ENCODE peak calls at places on chromosomes 3 and 15, in eight cellular contexts. H, V, I, X, Z, N, U and F are unnamed samples.
A peak's percentile ranks its signal among the peaks of the same experiment; 100 is the strongest.

GRCh38 chr3:184656991-184657669 is 54.7 kb downstream of the MAGEF1 start:
- DNase-seq in H (no peak), V (no peak), I (peak; percentile 84), X (no peak), Z (no peak), N (no peak), U (no peak), F (no peak)

GRCh38 chr15:56739964-56740640 is 6.8 kb upstream of the ZNF280D start:
- DNase-seq in H (no peak), V (no peak), I (peak; percentile 46), X (no peak), Z (no peak), N (peak; percentile 12), U (no peak), F (no peak)

GRCh38 chr3:12679468-12679867 is 15.6 kb upstream of the RAF1 start:
- DNase-seq in H (no peak), V (no peak), I (peak; percentile 34), X (no peak), Z (no peak), N (no peak), U (no peak), F (no peak)

GRCh38 chr15:41940441-41940857 is 31.9 kb downstream of the EHD4 start:
- DNase-seq in H (no peak), V (no peak), I (peak; percentile 97), X (peak; percentile 76), Z (no peak), N (no peak), U (no peak), F (no peak)

GRCh38 chr3:108546249-108546648 is 35.9 kb upstream of the MYH15 start:
- DNase-seq in H (no peak), V (no peak), I (no peak), X (peak; percentile 26), Z (no peak), N (no peak), U (no peak), F (no peak)

GRCh38 chr3:136044980-136045745 is 79.6 kb downstream of the PPP2R3A start:
- DNase-seq in H (no peak), V (no peak), I (no peak), X (no peak), Z (no peak), N (no peak), U (peak; percentile 1), F (no peak)

GRCh38 chr3:177320765-177321247 is 123.5 kb upstream of the TBL1XR1 start:
- DNase-seq in H (no peak), V (no peak), I (no peak), X (peak; percentile 67), Z (no peak), N (no peak), U (no peak), F (no peak)

GRCh38 chr3:4174760-4175159 is 128.4 kb upstream of the SETMAR start:
- DNase-seq in H (no peak), V (no peak), I (no peak), X (no peak), Z (no peak), N (no peak), U (no peak), F (no peak)

GRCh38 chr15:56929389-56929788 is 10.9 kb downstream of the TCF12 start:
- DNase-seq in H (no peak), V (no peak), I (peak; percentile 37), X (peak; percentile 37), Z (no peak), N (no peak), U (no peak), F (no peak)

GRCh38 chr3:152858170-152858800 is 23.4 kb downstream of the P2RY1 start:
- DNase-seq in H (no peak), V (no peak), I (no peak), X (no peak), Z (no peak), N (no peak), U (no peak), F (no peak)

GRCh38 chr3:186180891-186181471 is 72.1 kb upstream of the ETV5 start:
- DNase-seq in H (no peak), V (no peak), I (peak; percentile 49), X (no peak), Z (no peak), N (no peak), U (no peak), F (no peak)

GRCh38 chr3:12994607-12995388 is 78.4 kb downstream of the IQSEC1 start:
- DNase-seq in H (peak; percentile 95), V (peak; percentile 74), I (peak; percentile 83), X (peak; percentile 62), Z (peak; percentile 90), N (peak; percentile 94), U (peak; percentile 80), F (peak; percentile 56)

GRCh38 chr15:45450468-45450867 is 72.1 kb downstream of the SLC30A4 start:
- DNase-seq in H (no peak), V (no peak), I (no peak), X (no peak), Z (no peak), N (no peak), U (no peak), F (no peak)

GRCh38 chr3:197555281-197556261 is at the start of gene BDH1:
- DNase-seq in H (peak; percentile 42), V (peak; percentile 87), I (peak; percentile 58), X (no peak), Z (no peak), N (peak; percentile 11), U (peak; percentile 56), F (no peak)

GRCh38 chr3:44104668-44105321 is 136.9 kb upstream of the TOPAZ1 start:
- DNase-seq in H (no peak), V (no peak), I (peak; percentile 93), X (peak; percentile 45), Z (no peak), N (no peak), U (no peak), F (no peak)

GRCh38 chr15:51874751-51875644 is 45.5 kb downstream of the TMOD3 start:
- DNase-seq in H (no peak), V (no peak), I (peak; percentile 97), X (peak; percentile 97), Z (no peak), N (no peak), U (no peak), F (peak; percentile 94)

GRCh38 chr3:107117922-107118576 is 259.2 kb upstream of the CCDC54 start:
- DNase-seq in H (peak; percentile 60), V (peak; percentile 11), I (peak; percentile 67), X (peak; percentile 91), Z (peak; percentile 44), N (peak; percentile 58), U (no peak), F (peak; percentile 36)

GRCh38 chr3:185207931-185208746 is 45.7 kb downstream of the EHHADH start:
- DNase-seq in H (no peak), V (no peak), I (peak; percentile 55), X (peak; percentile 30), Z (no peak), N (no peak), U (no peak), F (no peak)

GRCh38 chr3:158909870-158910269 is 108.0 kb downstream of the MFSD1 start:
- DNase-seq in H (no peak), V (no peak), I (peak; percentile 20), X (no peak), Z (no peak), N (no peak), U (no peak), F (no peak)

GRCh38 chr15:80727196-80727595 is 32.1 kb downstream of the ABHD17C start:
- DNase-seq in H (no peak), V (no peak), I (no peak), X (no peak), Z (no peak), N (no peak), U (no peak), F (no peak)

GRCh38 chr3:55307622-55308021 is 179.5 kb downstream of the WNT5A start:
- DNase-seq in H (no peak), V (no peak), I (no peak), X (no peak), Z (no peak), N (no peak), U (no peak), F (no peak)

GRCh38 chr3:57221883-57222282 is 5.6 kb upstream of the APPL1 start:
- DNase-seq in H (no peak), V (peak; percentile 21), I (peak; percentile 13), X (peak; percentile 64), Z (no peak), N (no peak), U (no peak), F (peak; percentile 29)

GRCh38 chr3:196988241-196989029 is 19.8 kb upstream of the PIGZ start:
- DNase-seq in H (no peak), V (peak; percentile 28), I (peak; percentile 53), X (no peak), Z (no peak), N (no peak), U (no peak), F (no peak)

GRCh38 chr15:82653483-82653882 is 6.3 kb upstream of the CPEB1 start:
- DNase-seq in H (no peak), V (no peak), I (no peak), X (no peak), Z (no peak), N (no peak), U (no peak), F (no peak)

GRCh38 chr15:39925112-39925830 is 5.2 kb upstream of the GPR176 start:
- DNase-seq in H (no peak), V (no peak), I (peak; percentile 75), X (peak; percentile 37), Z (no peak), N (no peak), U (no peak), F (no peak)

GRCh38 chr3:107942244-107942643 is 148.6 kb downstream of the CD47 start:
- DNase-seq in H (no peak), V (no peak), I (peak; percentile 65), X (no peak), Z (no peak), N (no peak), U (no peak), F (no peak)

GRCh38 chr3:106825962-106826605 is 551.2 kb upstream of the CCDC54 start:
- DNase-seq in H (no peak), V (no peak), I (peak; percentile 11), X (peak; percentile 89), Z (no peak), N (no peak), U (no peak), F (no peak)

GRCh38 chr3:183904833-183905780 is 20.4 kb upstream of the PARL start:
- DNase-seq in H (no peak), V (no peak), I (no peak), X (no peak), Z (no peak), N (no peak), U (no peak), F (no peak)